ENCODE peak calls at places on chromosomes 4 and X, in four cellular contexts. S is Daoy, W is AG08395, G is HFF-Myc. A is an unnamed sample.
A peak's percentile ranks its signal among the peaks of the same experiment; 100 is the strongest.

GRCh38 chr4:128880662-128881061 is 71.2 kb downstream of the JADE1 start:
- DNase-seq in S (no peak), W (no peak), G (no peak), A (no peak)

GRCh38 chr4:15354358-15354757 is 73.5 kb upstream of the C1QTNF7 start:
- DNase-seq in S (no peak), W (no peak), G (no peak), A (no peak)

GRCh38 chr4:159508917-159509500 is 406.1 kb downstream of the RAPGEF2 start:
- DNase-seq in S (peak; percentile 35), W (no peak), G (no peak), A (no peak)

GRCh38 chr4:140053185-140053584 is 100.8 kb downstream of the MAML3 start:
- DNase-seq in S (no peak), W (no peak), G (no peak), A (no peak)

GRCh38 chr4:79083406-79084010 is 144.3 kb upstream of the PAQR3 start:
- DNase-seq in S (no peak), W (no peak), G (no peak), A (no peak)

GRCh38 chr4:173924561-173924960 is 358.9 kb downstream of the FBXO8 start:
- DNase-seq in S (peak; percentile 9), W (no peak), G (no peak), A (peak; percentile 5)

GRCh38 chrX:22141061-22141460 is 108.9 kb downstream of the PHEX start:
- DNase-seq in S (no peak), W (no peak), G (no peak), A (no peak)

GRCh38 chr4:184168406-184169019 is 49.2 kb downstream of the ENPP6 start:
- DNase-seq in S (peak; percentile 62), W (peak; percentile 79), G (no peak), A (peak; percentile 4)

GRCh38 chr4:26183017-26183416 is 137.8 kb upstream of the RBPJ start:
- DNase-seq in S (no peak), W (no peak), G (no peak), A (no peak)

GRCh38 chr4:88158360-88159136 is at the start of gene ABCG2:
- DNase-seq in S (peak; percentile 54), W (peak; percentile 20), G (peak; percentile 67), A (no peak)

GRCh38 chr4:44425614-44426208 is 22.9 kb downstream of the KCTD8 start:
- DNase-seq in S (no peak), W (no peak), G (no peak), A (no peak)

GRCh38 chrX:50860518-50860917 is 46.5 kb upstream of the SHROOM4 start:
- DNase-seq in S (no peak), W (no peak), G (no peak), A (no peak)

GRCh38 chr4:164081801-164082200 is 587.3 kb downstream of the TMA16 start:
- DNase-seq in S (no peak), W (no peak), G (no peak), A (no peak)

GRCh38 chr4:172270421-172270820 is 457.2 kb downstream of the GALNTL6 start:
- DNase-seq in S (no peak), W (no peak), G (no peak), A (no peak)

GRCh38 chr4:100933628-100934027 is 413.7 kb downstream of the PPP3CA start:
- DNase-seq in S (no peak), W (peak; percentile 52), G (peak; percentile 2), A (no peak)

GRCh38 chr4:40897557-40898203 is 147.9 kb downstream of the NSUN7 start:
- DNase-seq in S (peak; percentile 78), W (peak; percentile 73), G (peak; percentile 48), A (peak; percentile 23)

GRCh38 chr4:183376381-183376780 is 54.2 kb upstream of the CLDN24 start:
- DNase-seq in S (no peak), W (no peak), G (no peak), A (no peak)

GRCh38 chr4:126850286-126850685 is 782.5 kb upstream of the INTU start:
- DNase-seq in S (peak; percentile 81), W (peak; percentile 89), G (peak; percentile 96), A (peak; percentile 98)